ENCODE peak calls at places on chromosomes 5 and 9, in six cellular contexts. L is CD4-positive, alpha-beta memory T cell; A is stimulated activated CD4-positive, alpha-beta T cell treated with anti-CD3 and anti-CD28 coated beads, Interleukin-12 subunit alpha, Interleukin-12 subunit beta, amount 100 ng/mL, for 48 hours; N is stimulated activated CD8-positive, alpha-beta memory T cell treated with anti-CD3 and anti-CD28 coated beads, Interleukin-15, amount 100 ng/mL, for 48 hours; R is HTR-8/SVneo; D is neural crest cell. X is an unnamed sample.

GRCh38 chr5:1552469-1553255 is 28.9 kb upstream of the LPCAT1 start:
- DNase-seq in L (no peak), D (peak; percentile 54), A (no peak), N (no peak), R (no peak), X (peak; percentile 48)

GRCh38 chr9:100477221-100477620 is 4.3 kb downstream of the TMEFF1 start:
- DNase-seq in N (no peak), R (no peak), A (no peak), L (no peak), D (no peak), X (no peak)

GRCh38 chr9:130276121-130276520 is 10.6 kb downstream of the HMCN2 start:
- DNase-seq in A (no peak), N (no peak), L (no peak), R (peak; percentile 68), D (no peak), X (no peak)

GRCh38 chr9:109779711-109780452 is at the start of gene PALM2AKAP2:
- DNase-seq in A (no peak), N (no peak), R (peak; percentile 47), L (no peak), D (peak; percentile 63), X (no peak)

GRCh38 chr9:134602547-134603362 is 38.8 kb upstream of the COL5A1 start:
- DNase-seq in D (no peak), L (no peak), N (no peak), R (peak; percentile 83), A (no peak), X (peak; percentile 42)

GRCh38 chr9:128946945-128947422 is 419 bp downstream of the DOLK start:
- DNase-seq in L (no peak), D (no peak), A (no peak), N (no peak), R (no peak), X (no peak)

GRCh38 chr5:68099327-68099726 is 116.2 kb upstream of the PIK3R1 start:
- DNase-seq in R (no peak), D (no peak), N (no peak), A (no peak), L (no peak), X (no peak)

GRCh38 chr5:134837530-134838181 is 8.1 kb upstream of the C5orf24 start:
- DNase-seq in A (no peak), R (no peak), N (no peak), D (no peak), L (no peak), X (peak; percentile 50)

GRCh38 chr9:25678147-25678666 is at the start of gene TUSC1:
- DNase-seq in R (peak; percentile 60), N (no peak), D (no peak), A (no peak), L (no peak), X (no peak)

GRCh38 chr5:57311921-57312320 is 138.1 kb downstream of the GPBP1 start:
- DNase-seq in D (no peak), N (no peak), R (no peak), A (no peak), L (no peak), X (peak; percentile 55)

X was measured in HepG2.